ENCODE peak calls at places on chromosome 6, in four cellular contexts. X, J, Z and V are unnamed samples.

GRCh38 chr6:17413313-17413750 is 19.9 kb downstream of the CAP2 start:
- DNase-seq in J (no peak), X (no peak), Z (no peak), V (no peak)

GRCh38 chr6:1027795-1028569 is 283.9 kb upstream of the FOXQ1 start:
- DNase-seq in X (no peak), Z (no peak), J (no peak), V (peak; percentile 33)

GRCh38 chr6:41132254-41132653 is 21.9 kb downstream of the TREML1 start:
- DNase-seq in Z (no peak), J (no peak), X (no peak), V (no peak)

GRCh38 chr6:53679446-53679933 is 13.9 kb upstream of the KLHL31 start:
- DNase-seq in J (no peak), Z (no peak), X (no peak), V (peak; percentile 37)

GRCh38 chr6:15722731-15723130 is 59.9 kb upstream of the DTNBP1 start:
- DNase-seq in J (no peak), Z (no peak), X (no peak), V (no peak)

GRCh38 chr6:116436586-116436985 is 24.6 kb upstream of the CALHM6 start:
- DNase-seq in J (no peak), Z (no peak), X (no peak), V (no peak)

GRCh38 chr6:19297880-19298279 is 539.3 kb upstream of the ID4 start:
- DNase-seq in J (no peak), Z (no peak), X (peak; percentile 54), V (no peak)

GRCh38 chr6:5997420-5998093 is 9.2 kb downstream of the NRN1 start:
- DNase-seq in Z (no peak), X (no peak), J (no peak), V (no peak)

GRCh38 chr6:30542404-30542725 is 13.9 kb downstream of the GNL1 start:
- DNase-seq in J (no peak), X (no peak), Z (no peak), V (no peak)

GRCh38 chr6:43983632-43984031 is 143.6 kb downstream of the MRPL14 start:
- DNase-seq in X (peak; percentile 33), Z (no peak), J (no peak), V (no peak)

GRCh38 chr6:165458134-165458533 is 148.7 kb upstream of the C6orf118 start:
- DNase-seq in J (no peak), Z (no peak), X (no peak), V (no peak)

GRCh38 chr6:30890646-30891449 is 6.5 kb downstream of the DDR1 start:
- DNase-seq in Z (no peak), J (no peak), X (no peak), V (no peak)